ENCODE peak calls at places on chromosomes 3 and 15, in four cellular contexts. H is HepG2, T is HCT116, X is K562. Q is an unnamed sample.

GRCh38 chr3:188469228-188469885 is 315.4 kb downstream of the LPP start:
- DNase-seq in H (no peak), T (no peak), X (no peak), Q (no peak)

GRCh38 chr15:70799667-70800450 is 36.5 kb upstream of the UACA start:
- DNase-seq in H (peak; percentile 66), T (no peak), X (no peak), Q (no peak)

GRCh38 chr3:176861137-176861536 is 336.1 kb downstream of the TBL1XR1 start:
- DNase-seq in H (no peak), T (no peak), X (no peak), Q (no peak)

GRCh38 chr15:39286706-39287105 is 294.2 kb upstream of the THBS1 start:
- DNase-seq in H (no peak), T (no peak), X (no peak), Q (no peak)

GRCh38 chr3:170040283-170040907 is 2.6 kb downstream of the GPR160 start:
- DNase-seq in H (no peak), T (no peak), X (no peak), Q (no peak)

GRCh38 chr3:14117468-14118399 is 6.9 kb downstream of the CHCHD4 start:
- DNase-seq in H (no peak), T (no peak), X (no peak), Q (no peak)

GRCh38 chr3:12986986-12987385 is 86.2 kb downstream of the IQSEC1 start:
- DNase-seq in H (no peak), T (no peak), X (no peak), Q (no peak)

GRCh38 chr3:11534011-11534782 is 109.5 kb downstream of the VGLL4 start:
- DNase-seq in H (no peak), T (no peak), X (no peak), Q (no peak)

GRCh38 chr3:70982700-70983140 is 600.8 kb downstream of the FOXP1 start:
- DNase-seq in H (no peak), T (peak; percentile 71), X (no peak), Q (peak; percentile 38)

GRCh38 chr3:24837601-24838000 is 343.0 kb upstream of the THRB start:
- DNase-seq in H (no peak), T (no peak), X (no peak), Q (no peak)

GRCh38 chr3:197423376-197423775 is 125.0 kb upstream of the DLG1 start:
- DNase-seq in H (no peak), T (no peak), X (no peak), Q (no peak)

GRCh38 chr3:24192004-24192403 is 246.9 kb downstream of the NR1D2 start:
- DNase-seq in H (no peak), T (no peak), X (no peak), Q (no peak)

GRCh38 chr3:126448893-126449180 is 26.9 kb downstream of the ZXDC start:
- DNase-seq in H (no peak), T (no peak), X (no peak), Q (no peak)

GRCh38 chr3:140050977-140051957 is 116.3 kb downstream of the CLSTN2 start:
- DNase-seq in H (peak; percentile 2), T (peak; percentile 21), X (peak; percentile 24), Q (no peak)

GRCh38 chr15:57227899-57228298 is 148.4 kb upstream of the CGNL1 start:
- DNase-seq in H (no peak), T (no peak), X (no peak), Q (no peak)

GRCh38 chr3:32391643-32392529 is at the start of gene CMTM7:
- DNase-seq in H (peak; percentile 39), T (peak; percentile 37), X (peak; percentile 39), Q (no peak)

GRCh38 chr3:109275702-109276293 is 40.5 kb downstream of the DPPA2 start:
- DNase-seq in H (peak; percentile 42), T (peak; percentile 44), X (peak; percentile 24), Q (peak; percentile 5)
- TF ChIP-seq TCF7L2 in H (no peak), T (no peak), X (no peak), Q (no peak)

GRCh38 chr15:83810110-83810509 is 156.2 kb downstream of the ADAMTSL3 start:
- DNase-seq in H (no peak), T (no peak), X (no peak), Q (no peak)

GRCh38 chr15:83813697-83814096 is 159.8 kb downstream of the ADAMTSL3 start:
- DNase-seq in H (no peak), T (no peak), X (no peak), Q (no peak)

GRCh38 chr15:83809345-83809744 is 155.4 kb downstream of the ADAMTSL3 start:
- DNase-seq in H (no peak), T (no peak), X (no peak), Q (no peak)
- H3K36me3 ChIP-seq in H (no peaks in the 10 kb centered on the region), T (no peaks in the 10 kb centered on the region), X (no peaks in the 10 kb centered on the region), Q (no peaks in the 10 kb centered on the region)

GRCh38 chr15:61892140-61892539 is 168.1 kb downstream of the VPS13C start:
- DNase-seq in H (no peak), T (no peak), X (no peak), Q (no peak)
- H3K4me3 ChIP-seq in H (no peak overlapping the region), T (no peak overlapping the region), X (no peak overlapping the region), Q (no peak overlapping the region)

GRCh38 chr3:192907784-192908183 is 9.9 kb downstream of the MB21D2 start:
- DNase-seq in H (no peak), T (no peak), X (no peak), Q (no peak)

GRCh38 chr3:192911293-192911692 is 6.4 kb downstream of the MB21D2 start:
- DNase-seq in H (no peak), T (no peak), X (no peak), Q (no peak)

GRCh38 chr3:192904632-192905289 is 12.9 kb downstream of the MB21D2 start:
- DNase-seq in H (no peak), T (no peak), X (no peak), Q (no peak)

GRCh38 chr3:192905980-192906678 is 11.5 kb downstream of the MB21D2 start:
- DNase-seq in H (no peak), T (no peak), X (no peak), Q (no peak)

DNA sequence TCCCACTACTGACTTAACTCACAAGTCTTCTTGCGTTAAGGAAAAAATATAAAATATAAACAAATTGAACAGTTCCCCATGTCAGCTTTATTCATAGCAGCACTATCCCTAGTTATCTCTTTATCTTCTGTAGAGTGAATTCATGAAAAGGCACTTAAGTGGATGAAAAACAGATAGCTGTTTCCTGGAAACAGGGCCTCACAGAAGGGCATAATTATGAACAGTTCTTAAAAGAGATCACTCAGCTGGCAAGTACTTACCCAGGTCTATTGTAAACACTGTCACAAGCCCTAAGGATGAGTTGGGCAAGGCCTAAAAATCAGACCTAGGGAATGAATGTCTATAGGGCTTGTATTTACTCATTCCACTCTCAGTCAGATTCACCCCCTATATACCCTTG is 10.7 kb downstream of the MB21D2 start:
- DNase-seq in H (no peak), T (no peak), X (no peak), Q (no peak)
- TF ChIP-seq TCF7L2 in H (no peak), T (no peak), X (no peak), Q (no peak)

GRCh38 chr15:84616235-84616634 is 15.4 kb downstream of the ZSCAN2 start:
- DNase-seq in H (no peak), T (no peak), X (no peak), Q (no peak)
- H3K36me3 ChIP-seq in H (peaks cover 9% of the 10 kb centered on the region), T (peaks cover 4% of the 10 kb centered on the region), X (peaks cover 7% of the 10 kb centered on the region), Q (no peaks in the 10 kb centered on the region)

GRCh38 chr15:98673133-98673532 is 24.8 kb downstream of the IGF1R start:
- DNase-seq in H (peak; percentile 43), T (no peak), X (no peak), Q (no peak)

GRCh38 chr15:98674336-98674735 is 26.0 kb downstream of the IGF1R start:
- DNase-seq in H (no peak), T (no peak), X (no peak), Q (no peak)

GRCh38 chr15:98669638-98670037 is 21.3 kb downstream of the IGF1R start:
- DNase-seq in H (no peak), T (no peak), X (no peak), Q (no peak)

GRCh38 chr15:98668566-98669308 is 20.4 kb downstream of the IGF1R start:
- DNase-seq in H (no peak), T (peak; percentile 28), X (no peak), Q (no peak)

GRCh38 chr15:98671060-98672008 is 23.0 kb downstream of the IGF1R start:
- DNase-seq in H (peak; percentile 95), T (no peak), X (no peak), Q (no peak)
- H3K4me3 ChIP-seq in H (peak overlapping the region; percentile 32), T (no peak overlapping the region), X (no peak overlapping the region), Q (no peak overlapping the region)

GRCh38 chr3:63967675-63968611 is 55.4 kb downstream of the PSMD6 start:
- DNase-seq in H (peak; percentile 88), T (no peak), X (peak; percentile 13), Q (no peak)
- TF ChIP-seq TCF7L2 in H (no peak), T (no peak), X (no peak), Q (no peak)